ENCODE peak calls at places on chromosomes 7 and 10, in eight cellular contexts. One of them, this sample, is unnamed.

GRCh38 chr7:143358626-143359025 is 3.9 kb downstream of the FAM131B start:
- DNase-seq in DND-41: no peak
- DNase-seq in T-helper 2 cell: no peak
- DNase-seq in iPS-NIHi11: no peak
- DNase-seq in AG09309: no peak
- DNase-seq in NAMALWA: no peak
- DNase-seq in NCI-H1105: no peak
- DNase-seq in activated effector memory CD4-positive, alpha-beta T cell treated with anti-CD3 and anti-CD28 coated beads, Interleukin-2, amount 50 U/mL, for 16 hours: no peak
- DNase-seq in this sample: no peak

GRCh38 chr10:69958232-69958902 is 94.3 kb upstream of the MACROH2A2 start:
- DNase-seq in DND-41: peak; percentile 33
- DNase-seq in T-helper 2 cell: peak; percentile 51
- DNase-seq in iPS-NIHi11: peak; percentile 79
- DNase-seq in AG09309: peak; percentile 4
- DNase-seq in NAMALWA: peak; percentile 76
- DNase-seq in NCI-H1105: no peak
- DNase-seq in activated effector memory CD4-positive, alpha-beta T cell treated with anti-CD3 and anti-CD28 coated beads, Interleukin-2, amount 50 U/mL, for 16 hours: no peak
- DNase-seq in this sample: peak; percentile 32

GRCh38 chr7:28725911-28726310 is 232.2 kb downstream of the TRIL start:
- DNase-seq in DND-41: no peak
- DNase-seq in T-helper 2 cell: no peak
- DNase-seq in iPS-NIHi11: no peak
- DNase-seq in AG09309: no peak
- DNase-seq in NAMALWA: no peak
- DNase-seq in NCI-H1105: no peak
- DNase-seq in activated effector memory CD4-positive, alpha-beta T cell treated with anti-CD3 and anti-CD28 coated beads, Interleukin-2, amount 50 U/mL, for 16 hours: no peak
- DNase-seq in this sample: no peak

GRCh38 chr7:2488681-2489080 is 12.5 kb upstream of the GRIFIN start:
- DNase-seq in DND-41: no peak
- DNase-seq in T-helper 2 cell: no peak
- DNase-seq in iPS-NIHi11: no peak
- DNase-seq in AG09309: no peak
- DNase-seq in NAMALWA: no peak
- DNase-seq in NCI-H1105: no peak
- DNase-seq in activated effector memory CD4-positive, alpha-beta T cell treated with anti-CD3 and anti-CD28 coated beads, Interleukin-2, amount 50 U/mL, for 16 hours: no peak
- DNase-seq in this sample: no peak

GRCh38 chr10:43254199-43254730 is 12.6 kb downstream of the RASGEF1A start:
- DNase-seq in DND-41: no peak
- DNase-seq in T-helper 2 cell: no peak
- DNase-seq in iPS-NIHi11: peak; percentile 13
- DNase-seq in AG09309: no peak
- DNase-seq in NAMALWA: no peak
- DNase-seq in NCI-H1105: no peak
- DNase-seq in activated effector memory CD4-positive, alpha-beta T cell treated with anti-CD3 and anti-CD28 coated beads, Interleukin-2, amount 50 U/mL, for 16 hours: peak; percentile 61
- DNase-seq in this sample: no peak

GRCh38 chr7:65955718-65956117 is 26.3 kb downstream of the GUSB start:
- DNase-seq in DND-41: no peak
- DNase-seq in T-helper 2 cell: no peak
- DNase-seq in iPS-NIHi11: no peak
- DNase-seq in AG09309: no peak
- DNase-seq in NAMALWA: no peak
- DNase-seq in NCI-H1105: no peak
- DNase-seq in activated effector memory CD4-positive, alpha-beta T cell treated with anti-CD3 and anti-CD28 coated beads, Interleukin-2, amount 50 U/mL, for 16 hours: no peak
- DNase-seq in this sample: no peak

GRCh38 chr7:134669845-134670373 is 23.3 kb downstream of the BPGM start:
- DNase-seq in DND-41: peak; percentile 87
- DNase-seq in T-helper 2 cell: peak; percentile 80
- DNase-seq in iPS-NIHi11: no peak
- DNase-seq in AG09309: no peak
- DNase-seq in NAMALWA: peak; percentile 51
- DNase-seq in NCI-H1105: peak; percentile 65
- DNase-seq in activated effector memory CD4-positive, alpha-beta T cell treated with anti-CD3 and anti-CD28 coated beads, Interleukin-2, amount 50 U/mL, for 16 hours: peak; percentile 90
- DNase-seq in this sample: peak; percentile 38

GRCh38 chr10:71748671-71749191 is 24.6 kb downstream of the VSIR start:
- DNase-seq in DND-41: peak; percentile 98
- DNase-seq in T-helper 2 cell: peak; percentile 98
- DNase-seq in iPS-NIHi11: no peak
- DNase-seq in AG09309: no peak
- DNase-seq in NAMALWA: peak; percentile 54
- DNase-seq in NCI-H1105: no peak
- DNase-seq in activated effector memory CD4-positive, alpha-beta T cell treated with anti-CD3 and anti-CD28 coated beads, Interleukin-2, amount 50 U/mL, for 16 hours: peak; percentile 88
- DNase-seq in this sample: peak; percentile 65

GRCh38 chr7:2157473-2158279 is 75.1 kb downstream of the MAD1L1 start:
- DNase-seq in DND-41: peak; percentile 13
- DNase-seq in T-helper 2 cell: no peak
- DNase-seq in iPS-NIHi11: no peak
- DNase-seq in AG09309: peak; percentile 64
- DNase-seq in NAMALWA: peak; percentile 93
- DNase-seq in NCI-H1105: peak; percentile 91
- DNase-seq in activated effector memory CD4-positive, alpha-beta T cell treated with anti-CD3 and anti-CD28 coated beads, Interleukin-2, amount 50 U/mL, for 16 hours: peak; percentile 49
- DNase-seq in this sample: no peak

GRCh38 chr7:158329686-158330085 is 257.9 kb downstream of the PTPRN2 start:
- DNase-seq in DND-41: no peak
- DNase-seq in T-helper 2 cell: no peak
- DNase-seq in iPS-NIHi11: no peak
- DNase-seq in AG09309: no peak
- DNase-seq in NAMALWA: no peak
- DNase-seq in NCI-H1105: no peak
- DNase-seq in activated effector memory CD4-positive, alpha-beta T cell treated with anti-CD3 and anti-CD28 coated beads, Interleukin-2, amount 50 U/mL, for 16 hours: no peak
- DNase-seq in this sample: no peak

GRCh38 chr7:81514546-81514945 is 255.3 kb downstream of the HGF start:
- DNase-seq in DND-41: no peak
- DNase-seq in T-helper 2 cell: no peak
- DNase-seq in iPS-NIHi11: no peak
- DNase-seq in AG09309: no peak
- DNase-seq in NAMALWA: no peak
- DNase-seq in NCI-H1105: no peak
- DNase-seq in activated effector memory CD4-positive, alpha-beta T cell treated with anti-CD3 and anti-CD28 coated beads, Interleukin-2, amount 50 U/mL, for 16 hours: no peak
- DNase-seq in this sample: no peak

GRCh38 chr10:51699145-51699474 is 285 bp downstream of the CSTF2T start:
- DNase-seq in DND-41: no peak
- DNase-seq in T-helper 2 cell: no peak
- DNase-seq in iPS-NIHi11: no peak
- DNase-seq in AG09309: no peak
- DNase-seq in NAMALWA: no peak
- DNase-seq in NCI-H1105: no peak
- DNase-seq in activated effector memory CD4-positive, alpha-beta T cell treated with anti-CD3 and anti-CD28 coated beads, Interleukin-2, amount 50 U/mL, for 16 hours: no peak
- DNase-seq in this sample: no peak

GRCh38 chr10:60282771-60283353 is 106.8 kb downstream of the ANK3 start:
- DNase-seq in DND-41: no peak
- DNase-seq in T-helper 2 cell: no peak
- DNase-seq in iPS-NIHi11: no peak
- DNase-seq in AG09309: no peak
- DNase-seq in NAMALWA: peak; percentile 16
- DNase-seq in NCI-H1105: no peak
- DNase-seq in activated effector memory CD4-positive, alpha-beta T cell treated with anti-CD3 and anti-CD28 coated beads, Interleukin-2, amount 50 U/mL, for 16 hours: no peak
- DNase-seq in this sample: no peak

GRCh38 chr7:98970805-98971204 is 92.5 kb downstream of the TRRAP start:
- DNase-seq in DND-41: no peak
- DNase-seq in T-helper 2 cell: no peak
- DNase-seq in iPS-NIHi11: no peak
- DNase-seq in AG09309: no peak
- DNase-seq in NAMALWA: no peak
- DNase-seq in NCI-H1105: no peak
- DNase-seq in activated effector memory CD4-positive, alpha-beta T cell treated with anti-CD3 and anti-CD28 coated beads, Interleukin-2, amount 50 U/mL, for 16 hours: peak; percentile 41
- DNase-seq in this sample: no peak

GRCh38 chr10:100998183-100998990 is 1.2 kb upstream of the LZTS2 start:
- DNase-seq in DND-41: peak; percentile 86
- DNase-seq in T-helper 2 cell: peak; percentile 71
- DNase-seq in iPS-NIHi11: peak; percentile 82
- DNase-seq in AG09309: peak; percentile 32
- DNase-seq in NAMALWA: peak; percentile 92
- DNase-seq in NCI-H1105: peak; percentile 77
- DNase-seq in activated effector memory CD4-positive, alpha-beta T cell treated with anti-CD3 and anti-CD28 coated beads, Interleukin-2, amount 50 U/mL, for 16 hours: peak; percentile 87
- DNase-seq in this sample: peak; percentile 46

GRCh38 chr7:121366852-121367431 is 29.2 kb downstream of the FAM3C start:
- DNase-seq in DND-41: no peak
- DNase-seq in T-helper 2 cell: peak; percentile 52
- DNase-seq in iPS-NIHi11: peak; percentile 14
- DNase-seq in AG09309: no peak
- DNase-seq in NAMALWA: peak; percentile 77
- DNase-seq in NCI-H1105: peak; percentile 26
- DNase-seq in activated effector memory CD4-positive, alpha-beta T cell treated with anti-CD3 and anti-CD28 coated beads, Interleukin-2, amount 50 U/mL, for 16 hours: no peak
- DNase-seq in this sample: no peak

GRCh38 chr10:48444266-48444665 is 137.8 kb downstream of the MAPK8 start:
- DNase-seq in DND-41: peak; percentile 4
- DNase-seq in T-helper 2 cell: no peak
- DNase-seq in iPS-NIHi11: peak; percentile 68
- DNase-seq in AG09309: peak; percentile 10
- DNase-seq in NAMALWA: peak; percentile 16
- DNase-seq in NCI-H1105: no peak
- DNase-seq in activated effector memory CD4-positive, alpha-beta T cell treated with anti-CD3 and anti-CD28 coated beads, Interleukin-2, amount 50 U/mL, for 16 hours: no peak
- DNase-seq in this sample: no peak

GRCh38 chr10:104151737-104152136 is 29.8 kb downstream of the SFR1 start:
- DNase-seq in DND-41: no peak
- DNase-seq in T-helper 2 cell: no peak
- DNase-seq in iPS-NIHi11: no peak
- DNase-seq in AG09309: no peak
- DNase-seq in NAMALWA: no peak
- DNase-seq in NCI-H1105: no peak
- DNase-seq in activated effector memory CD4-positive, alpha-beta T cell treated with anti-CD3 and anti-CD28 coated beads, Interleukin-2, amount 50 U/mL, for 16 hours: no peak
- DNase-seq in this sample: no peak

GRCh38 chr10:52637592-52637991 is 135.0 kb downstream of the MBL2 start:
- DNase-seq in DND-41: no peak
- DNase-seq in T-helper 2 cell: no peak
- DNase-seq in iPS-NIHi11: no peak
- DNase-seq in AG09309: no peak
- DNase-seq in NAMALWA: no peak
- DNase-seq in NCI-H1105: no peak
- DNase-seq in activated effector memory CD4-positive, alpha-beta T cell treated with anti-CD3 and anti-CD28 coated beads, Interleukin-2, amount 50 U/mL, for 16 hours: no peak
- DNase-seq in this sample: no peak

GRCh38 chr7:17939670-17940301 is 508 bp downstream of the SNX13 start:
- DNase-seq in DND-41: peak; percentile 53
- DNase-seq in T-helper 2 cell: peak; percentile 62
- DNase-seq in iPS-NIHi11: peak; percentile 28
- DNase-seq in AG09309: no peak
- DNase-seq in NAMALWA: peak; percentile 83
- DNase-seq in NCI-H1105: peak; percentile 46
- DNase-seq in activated effector memory CD4-positive, alpha-beta T cell treated with anti-CD3 and anti-CD28 coated beads, Interleukin-2, amount 50 U/mL, for 16 hours: peak; percentile 83
- DNase-seq in this sample: peak; percentile 47

GRCh38 chr10:85621562-85621961 is 745.0 kb downstream of the GRID1 start:
- DNase-seq in DND-41: no peak
- DNase-seq in T-helper 2 cell: no peak
- DNase-seq in iPS-NIHi11: no peak
- DNase-seq in AG09309: no peak
- DNase-seq in NAMALWA: no peak
- DNase-seq in NCI-H1105: no peak
- DNase-seq in activated effector memory CD4-positive, alpha-beta T cell treated with anti-CD3 and anti-CD28 coated beads, Interleukin-2, amount 50 U/mL, for 16 hours: no peak
- DNase-seq in this sample: no peak

GRCh38 chr10:109891105-109891504 is 32.2 kb downstream of the XPNPEP1 start:
- DNase-seq in DND-41: no peak
- DNase-seq in T-helper 2 cell: no peak
- DNase-seq in iPS-NIHi11: no peak
- DNase-seq in AG09309: no peak
- DNase-seq in NAMALWA: no peak
- DNase-seq in NCI-H1105: no peak
- DNase-seq in activated effector memory CD4-positive, alpha-beta T cell treated with anti-CD3 and anti-CD28 coated beads, Interleukin-2, amount 50 U/mL, for 16 hours: no peak
- DNase-seq in this sample: no peak

GRCh38 chr7:15686209-15686956 is at the start of gene MEOX2:
- DNase-seq in DND-41: no peak
- DNase-seq in T-helper 2 cell: no peak
- DNase-seq in iPS-NIHi11: peak; percentile 25
- DNase-seq in AG09309: no peak
- DNase-seq in NAMALWA: no peak
- DNase-seq in NCI-H1105: no peak
- DNase-seq in activated effector memory CD4-positive, alpha-beta T cell treated with anti-CD3 and anti-CD28 coated beads, Interleukin-2, amount 50 U/mL, for 16 hours: no peak
- DNase-seq in this sample: no peak

GRCh38 chr10:87723500-87723899 is 63.8 kb downstream of the PAPSS2 start:
- DNase-seq in DND-41: no peak
- DNase-seq in T-helper 2 cell: no peak
- DNase-seq in iPS-NIHi11: no peak
- DNase-seq in AG09309: no peak
- DNase-seq in NAMALWA: no peak
- DNase-seq in NCI-H1105: no peak
- DNase-seq in activated effector memory CD4-positive, alpha-beta T cell treated with anti-CD3 and anti-CD28 coated beads, Interleukin-2, amount 50 U/mL, for 16 hours: no peak
- DNase-seq in this sample: no peak

GRCh38 chr10:96377816-96378294 is 19.1 kb upstream of the OPALIN start:
- DNase-seq in DND-41: no peak
- DNase-seq in T-helper 2 cell: no peak
- DNase-seq in iPS-NIHi11: peak; percentile 34
- DNase-seq in AG09309: no peak
- DNase-seq in NAMALWA: peak; percentile 8
- DNase-seq in NCI-H1105: no peak
- DNase-seq in activated effector memory CD4-positive, alpha-beta T cell treated with anti-CD3 and anti-CD28 coated beads, Interleukin-2, amount 50 U/mL, for 16 hours: no peak
- DNase-seq in this sample: no peak

GRCh38 chr7:22569586-22570321 is 69.8 kb upstream of the STEAP1B start:
- DNase-seq in DND-41: no peak
- DNase-seq in T-helper 2 cell: no peak
- DNase-seq in iPS-NIHi11: no peak
- DNase-seq in AG09309: peak; percentile 88
- DNase-seq in NAMALWA: no peak
- DNase-seq in NCI-H1105: no peak
- DNase-seq in activated effector memory CD4-positive, alpha-beta T cell treated with anti-CD3 and anti-CD28 coated beads, Interleukin-2, amount 50 U/mL, for 16 hours: no peak
- DNase-seq in this sample: peak; percentile 57

GRCh38 chr7:156950381-156950858 is 908 bp downstream of the NOM1 start:
- DNase-seq in DND-41: peak; percentile 30
- DNase-seq in T-helper 2 cell: no peak
- DNase-seq in iPS-NIHi11: no peak
- DNase-seq in AG09309: no peak
- DNase-seq in NAMALWA: peak; percentile 25
- DNase-seq in NCI-H1105: no peak
- DNase-seq in activated effector memory CD4-positive, alpha-beta T cell treated with anti-CD3 and anti-CD28 coated beads, Interleukin-2, amount 50 U/mL, for 16 hours: no peak
- DNase-seq in this sample: no peak

GRCh38 chr10:75018873-75019272 is 92.6 kb upstream of the SAMD8 start:
- DNase-seq in DND-41: no peak
- DNase-seq in T-helper 2 cell: no peak
- DNase-seq in iPS-NIHi11: no peak
- DNase-seq in AG09309: no peak
- DNase-seq in NAMALWA: no peak
- DNase-seq in NCI-H1105: no peak
- DNase-seq in activated effector memory CD4-positive, alpha-beta T cell treated with anti-CD3 and anti-CD28 coated beads, Interleukin-2, amount 50 U/mL, for 16 hours: no peak
- DNase-seq in this sample: no peak

GRCh38 chr7:115707236-115707635 is 323.3 kb downstream of the TFEC start:
- DNase-seq in DND-41: peak; percentile 4
- DNase-seq in T-helper 2 cell: no peak
- DNase-seq in iPS-NIHi11: peak; percentile 17
- DNase-seq in AG09309: no peak
- DNase-seq in NAMALWA: peak; percentile 37
- DNase-seq in NCI-H1105: peak; percentile 83
- DNase-seq in activated effector memory CD4-positive, alpha-beta T cell treated with anti-CD3 and anti-CD28 coated beads, Interleukin-2, amount 50 U/mL, for 16 hours: no peak
- DNase-seq in this sample: no peak

GRCh38 chr10:77877461-77878344 is 48.9 kb downstream of the DLG5 start:
- DNase-seq in DND-41: peak; percentile 16
- DNase-seq in T-helper 2 cell: peak; percentile 35
- DNase-seq in iPS-NIHi11: peak; percentile 79
- DNase-seq in AG09309: no peak
- DNase-seq in NAMALWA: peak; percentile 22
- DNase-seq in NCI-H1105: no peak
- DNase-seq in activated effector memory CD4-positive, alpha-beta T cell treated with anti-CD3 and anti-CD28 coated beads, Interleukin-2, amount 50 U/mL, for 16 hours: no peak
- DNase-seq in this sample: peak; percentile 59

GRCh38 chr10:7193369-7193768 is 217.5 kb downstream of the SFMBT2 start:
- DNase-seq in DND-41: no peak
- DNase-seq in T-helper 2 cell: peak; percentile 77
- DNase-seq in iPS-NIHi11: no peak
- DNase-seq in AG09309: no peak
- DNase-seq in NAMALWA: no peak
- DNase-seq in NCI-H1105: no peak
- DNase-seq in activated effector memory CD4-positive, alpha-beta T cell treated with anti-CD3 and anti-CD28 coated beads, Interleukin-2, amount 50 U/mL, for 16 hours: peak; percentile 71
- DNase-seq in this sample: no peak

GRCh38 chr10:49012603-49013002 is 73.0 kb upstream of the LRRC18 start:
- DNase-seq in DND-41: no peak
- DNase-seq in T-helper 2 cell: no peak
- DNase-seq in iPS-NIHi11: no peak
- DNase-seq in AG09309: no peak
- DNase-seq in NAMALWA: no peak
- DNase-seq in NCI-H1105: no peak
- DNase-seq in activated effector memory CD4-positive, alpha-beta T cell treated with anti-CD3 and anti-CD28 coated beads, Interleukin-2, amount 50 U/mL, for 16 hours: no peak
- DNase-seq in this sample: no peak

GRCh38 chr10:52541082-52541481 is 227.0 kb downstream of the DKK1 start:
- DNase-seq in DND-41: no peak
- DNase-seq in T-helper 2 cell: no peak
- DNase-seq in iPS-NIHi11: no peak
- DNase-seq in AG09309: peak; percentile 85
- DNase-seq in NAMALWA: no peak
- DNase-seq in NCI-H1105: no peak
- DNase-seq in activated effector memory CD4-positive, alpha-beta T cell treated with anti-CD3 and anti-CD28 coated beads, Interleukin-2, amount 50 U/mL, for 16 hours: no peak
- DNase-seq in this sample: no peak

GRCh38 chr7:5477723-5478531 is 54.3 kb upstream of the TNRC18 start:
- DNase-seq in DND-41: no peak
- DNase-seq in T-helper 2 cell: no peak
- DNase-seq in iPS-NIHi11: peak; percentile 91
- DNase-seq in AG09309: no peak
- DNase-seq in NAMALWA: peak; percentile 39
- DNase-seq in NCI-H1105: no peak
- DNase-seq in activated effector memory CD4-positive, alpha-beta T cell treated with anti-CD3 and anti-CD28 coated beads, Interleukin-2, amount 50 U/mL, for 16 hours: no peak
- DNase-seq in this sample: peak; percentile 41

This sample was measured in stimulated activated naive B cell treated with anti-CD40 and anti-IgM and Interleukin-4, amounts not matched to agents 10 μg/mL and 1 μg/mL and 100 μg/mL, for 72 hours.